ENCODE peak calls at places on chromosomes 11 and 22, in seven cellular contexts. One of them, this sample, is unnamed.

GRCh38 chr11:78310500-78310909 is 107.1 kb downstream of the GAB2 start:
- DNase-seq in naive thymus-derived CD8-positive, alpha-beta T cell: no peak
- DNase-seq in iris pigment epithelial cell: peak
- DNase-seq in cardiac muscle cell: no peak
- DNase-seq in left ventricle myocardium inferior: peak
- DNase-seq in NCI-H748 treated with DMSO at 0.1 percent for 48 hours: no peak
- DNase-seq in C1 segment of cervical spinal cord: no peak
- DNase-seq in this sample: no peak

GRCh38 chr11:79794484-79795393 is 353.9 kb upstream of the TENM4 start:
- DNase-seq in iris pigment epithelial cell: no peak
- DNase-seq in C1 segment of cervical spinal cord: no peak
- DNase-seq in left ventricle myocardium inferior: no peak
- DNase-seq in naive thymus-derived CD8-positive, alpha-beta T cell: no peak
- DNase-seq in NCI-H748 treated with DMSO at 0.1 percent for 48 hours: no peak
- DNase-seq in cardiac muscle cell: no peak
- DNase-seq in this sample: peak

GRCh38 chr11:133901316-133901715 is 55.5 kb downstream of the IGSF9B start:
- DNase-seq in naive thymus-derived CD8-positive, alpha-beta T cell: no peak
- DNase-seq in NCI-H748 treated with DMSO at 0.1 percent for 48 hours: no peak
- DNase-seq in left ventricle myocardium inferior: no peak
- DNase-seq in iris pigment epithelial cell: no peak
- DNase-seq in C1 segment of cervical spinal cord: no peak
- DNase-seq in cardiac muscle cell: no peak
- DNase-seq in this sample: no peak

GRCh38 chr11:86162257-86162656 is 82.3 kb upstream of the EED start:
- DNase-seq in left ventricle myocardium inferior: peak
- DNase-seq in cardiac muscle cell: no peak
- DNase-seq in naive thymus-derived CD8-positive, alpha-beta T cell: no peak
- DNase-seq in NCI-H748 treated with DMSO at 0.1 percent for 48 hours: no peak
- DNase-seq in iris pigment epithelial cell: peak
- DNase-seq in C1 segment of cervical spinal cord: no peak
- DNase-seq in this sample: peak

GRCh38 chr11:7609015-7609414 is 64.3 kb downstream of the CYB5R2 start:
- DNase-seq in left ventricle myocardium inferior: no peak
- DNase-seq in naive thymus-derived CD8-positive, alpha-beta T cell: no peak
- DNase-seq in iris pigment epithelial cell: no peak
- DNase-seq in cardiac muscle cell: no peak
- DNase-seq in NCI-H748 treated with DMSO at 0.1 percent for 48 hours: no peak
- DNase-seq in C1 segment of cervical spinal cord: no peak
- DNase-seq in this sample: no peak

GRCh38 chr22:18076060-18076497 is 1.7 kb upstream of the PEX26 start:
- DNase-seq in iris pigment epithelial cell: peak
- DNase-seq in left ventricle myocardium inferior: no peak
- DNase-seq in NCI-H748 treated with DMSO at 0.1 percent for 48 hours: peak
- DNase-seq in C1 segment of cervical spinal cord: peak
- DNase-seq in cardiac muscle cell: peak
- DNase-seq in naive thymus-derived CD8-positive, alpha-beta T cell: peak
- DNase-seq in this sample: peak

GRCh38 chr11:123429851-123430735 is at the start of gene GRAMD1B:
- DNase-seq in iris pigment epithelial cell: peak
- DNase-seq in left ventricle myocardium inferior: peak
- DNase-seq in cardiac muscle cell: peak
- DNase-seq in C1 segment of cervical spinal cord: peak
- DNase-seq in NCI-H748 treated with DMSO at 0.1 percent for 48 hours: peak
- DNase-seq in naive thymus-derived CD8-positive, alpha-beta T cell: peak
- DNase-seq in this sample: peak

GRCh38 chr11:46436113-46436512 is 44.5 kb upstream of the CHRM4 start:
- DNase-seq in cardiac muscle cell: no peak
- DNase-seq in iris pigment epithelial cell: no peak
- DNase-seq in C1 segment of cervical spinal cord: no peak
- DNase-seq in NCI-H748 treated with DMSO at 0.1 percent for 48 hours: no peak
- DNase-seq in left ventricle myocardium inferior: no peak
- DNase-seq in naive thymus-derived CD8-positive, alpha-beta T cell: no peak
- DNase-seq in this sample: no peak

GRCh38 chr11:66727282-66727882 is 1.6 kb downstream of the SPTBN2 start:
- DNase-seq in NCI-H748 treated with DMSO at 0.1 percent for 48 hours: no peak
- DNase-seq in iris pigment epithelial cell: peak
- DNase-seq in left ventricle myocardium inferior: no peak
- DNase-seq in cardiac muscle cell: peak
- DNase-seq in C1 segment of cervical spinal cord: no peak
- DNase-seq in naive thymus-derived CD8-positive, alpha-beta T cell: no peak
- DNase-seq in this sample: no peak

GRCh38 chr22:24465566-24465965 is 29.6 kb upstream of the UPB1 start:
- DNase-seq in naive thymus-derived CD8-positive, alpha-beta T cell: no peak
- DNase-seq in cardiac muscle cell: no peak
- DNase-seq in left ventricle myocardium inferior: no peak
- DNase-seq in iris pigment epithelial cell: peak
- DNase-seq in C1 segment of cervical spinal cord: no peak
- DNase-seq in NCI-H748 treated with DMSO at 0.1 percent for 48 hours: no peak
- DNase-seq in this sample: no peak

GRCh38 chr22:23113067-23113846 is 28.5 kb downstream of the RSPH14 start:
- DNase-seq in NCI-H748 treated with DMSO at 0.1 percent for 48 hours: no peak
- DNase-seq in C1 segment of cervical spinal cord: peak
- DNase-seq in naive thymus-derived CD8-positive, alpha-beta T cell: no peak
- DNase-seq in cardiac muscle cell: no peak
- DNase-seq in left ventricle myocardium inferior: peak
- DNase-seq in iris pigment epithelial cell: no peak
- DNase-seq in this sample: no peak

GRCh38 chr11:21264125-21264524 is 594.7 kb downstream of the NELL1 start:
- DNase-seq in naive thymus-derived CD8-positive, alpha-beta T cell: no peak
- DNase-seq in C1 segment of cervical spinal cord: no peak
- DNase-seq in iris pigment epithelial cell: no peak
- DNase-seq in cardiac muscle cell: no peak
- DNase-seq in left ventricle myocardium inferior: no peak
- DNase-seq in NCI-H748 treated with DMSO at 0.1 percent for 48 hours: no peak
- DNase-seq in this sample: no peak

GRCh38 chr11:8241373-8242112 is 22.1 kb downstream of the LMO1 start:
- DNase-seq in left ventricle myocardium inferior: no peak
- DNase-seq in NCI-H748 treated with DMSO at 0.1 percent for 48 hours: no peak
- DNase-seq in iris pigment epithelial cell: no peak
- DNase-seq in naive thymus-derived CD8-positive, alpha-beta T cell: no peak
- DNase-seq in C1 segment of cervical spinal cord: no peak
- DNase-seq in cardiac muscle cell: no peak
- DNase-seq in this sample: no peak

GRCh38 chr11:132977746-132978145 is 554.6 kb downstream of the OPCML start:
- DNase-seq in naive thymus-derived CD8-positive, alpha-beta T cell: no peak
- DNase-seq in NCI-H748 treated with DMSO at 0.1 percent for 48 hours: no peak
- DNase-seq in cardiac muscle cell: no peak
- DNase-seq in iris pigment epithelial cell: no peak
- DNase-seq in left ventricle myocardium inferior: no peak
- DNase-seq in C1 segment of cervical spinal cord: no peak
- DNase-seq in this sample: no peak

GRCh38 chr11:120577624-120578363 is 66.2 kb downstream of the GRIK4 start:
- DNase-seq in C1 segment of cervical spinal cord: no peak
- DNase-seq in left ventricle myocardium inferior: no peak
- DNase-seq in cardiac muscle cell: peak
- DNase-seq in naive thymus-derived CD8-positive, alpha-beta T cell: no peak
- DNase-seq in iris pigment epithelial cell: no peak
- DNase-seq in NCI-H748 treated with DMSO at 0.1 percent for 48 hours: no peak
- DNase-seq in this sample: no peak

GRCh38 chr22:38180841-38181452 is 683 bp downstream of the PLA2G6 start:
- DNase-seq in left ventricle myocardium inferior: peak
- DNase-seq in naive thymus-derived CD8-positive, alpha-beta T cell: no peak
- DNase-seq in NCI-H748 treated with DMSO at 0.1 percent for 48 hours: no peak
- DNase-seq in iris pigment epithelial cell: no peak
- DNase-seq in C1 segment of cervical spinal cord: peak
- DNase-seq in cardiac muscle cell: no peak
- DNase-seq in this sample: no peak

GRCh38 chr22:37462983-37463382 is 23.2 kb downstream of the MFNG start:
- DNase-seq in naive thymus-derived CD8-positive, alpha-beta T cell: no peak
- DNase-seq in NCI-H748 treated with DMSO at 0.1 percent for 48 hours: no peak
- DNase-seq in left ventricle myocardium inferior: no peak
- DNase-seq in C1 segment of cervical spinal cord: no peak
- DNase-seq in iris pigment epithelial cell: peak
- DNase-seq in cardiac muscle cell: peak
- DNase-seq in this sample: peak

GRCh38 chr11:117627259-117627658 is 169.8 kb downstream of the DSCAML1 start:
- DNase-seq in iris pigment epithelial cell: no peak
- DNase-seq in cardiac muscle cell: no peak
- DNase-seq in NCI-H748 treated with DMSO at 0.1 percent for 48 hours: no peak
- DNase-seq in left ventricle myocardium inferior: no peak
- DNase-seq in naive thymus-derived CD8-positive, alpha-beta T cell: no peak
- DNase-seq in C1 segment of cervical spinal cord: peak
- DNase-seq in this sample: no peak

GRCh38 chr11:93131709-93132108 is 66.1 kb downstream of the SLC36A4 start:
- DNase-seq in left ventricle myocardium inferior: no peak
- DNase-seq in NCI-H748 treated with DMSO at 0.1 percent for 48 hours: peak
- DNase-seq in cardiac muscle cell: peak
- DNase-seq in naive thymus-derived CD8-positive, alpha-beta T cell: no peak
- DNase-seq in iris pigment epithelial cell: peak
- DNase-seq in C1 segment of cervical spinal cord: no peak
- DNase-seq in this sample: no peak

GRCh38 chr22:34414467-34415440 is 494.5 kb upstream of the LARGE1 start:
- DNase-seq in left ventricle myocardium inferior: no peak
- DNase-seq in naive thymus-derived CD8-positive, alpha-beta T cell: no peak
- DNase-seq in C1 segment of cervical spinal cord: peak
- DNase-seq in iris pigment epithelial cell: peak
- DNase-seq in NCI-H748 treated with DMSO at 0.1 percent for 48 hours: no peak
- DNase-seq in cardiac muscle cell: peak
- DNase-seq in this sample: peak

GRCh38 chr22:20248461-20248959 is 19.6 kb downstream of the RTN4R start:
- DNase-seq in naive thymus-derived CD8-positive, alpha-beta T cell: no peak
- DNase-seq in cardiac muscle cell: no peak
- DNase-seq in iris pigment epithelial cell: no peak
- DNase-seq in NCI-H748 treated with DMSO at 0.1 percent for 48 hours: no peak
- DNase-seq in left ventricle myocardium inferior: no peak
- DNase-seq in C1 segment of cervical spinal cord: no peak
- DNase-seq in this sample: no peak

GRCh38 chr11:15944460-15944859 is 411.9 kb downstream of the SOX6 start:
- DNase-seq in cardiac muscle cell: no peak
- DNase-seq in naive thymus-derived CD8-positive, alpha-beta T cell: no peak
- DNase-seq in left ventricle myocardium inferior: no peak
- DNase-seq in iris pigment epithelial cell: no peak
- DNase-seq in C1 segment of cervical spinal cord: no peak
- DNase-seq in NCI-H748 treated with DMSO at 0.1 percent for 48 hours: no peak
- DNase-seq in this sample: no peak

GRCh38 chr22:37701121-37701786 is 4.4 kb downstream of the TRIOBP start:
- DNase-seq in naive thymus-derived CD8-positive, alpha-beta T cell: no peak
- DNase-seq in NCI-H748 treated with DMSO at 0.1 percent for 48 hours: no peak
- DNase-seq in C1 segment of cervical spinal cord: peak
- DNase-seq in left ventricle myocardium inferior: no peak
- DNase-seq in cardiac muscle cell: no peak
- DNase-seq in iris pigment epithelial cell: no peak
- DNase-seq in this sample: no peak